ENCODE peak calls at places on chromosomes 5 and 9, in nine cellular contexts. Z is NCI-H1694 treated with DMSO at 0.1 percent for 48 hours, X is choroid plexus epithelial cell, C is sciatic nerve, A is Peyer's patch, I is iris pigment epithelial cell, U is mesendoderm, N is M059J, B is fibroblast of the aortic adventitia. J is an unnamed sample.

GRCh38 chr9:7117676-7118561 is 360.1 kb downstream of the KDM4C start:
- DNase-seq in Z (no peak), X (peak), C (no peak), A (no peak), I (peak), U (no peak), N (no peak), B (peak), J (no peak)

GRCh38 chr5:157956271-157956885 is 97.4 kb upstream of the CLINT1 start:
- DNase-seq in Z (no peak), X (no peak), C (no peak), A (no peak), I (no peak), U (no peak), N (no peak), B (no peak), J (no peak)

GRCh38 chr5:149766460-149767277 is 36.6 kb downstream of the PPARGC1B start:
- DNase-seq in Z (no peak), X (no peak), C (no peak), A (no peak), I (no peak), U (no peak), N (no peak), B (no peak), J (no peak)

GRCh38 chr9:124197177-124198095 is 60.3 kb upstream of the NEK6 start:
- DNase-seq in Z (no peak), X (no peak), C (no peak), A (no peak), I (no peak), U (no peak), N (no peak), B (no peak), J (no peak)

GRCh38 chr5:168353216-168353957 is 61.9 kb downstream of the WWC1 start:
- DNase-seq in Z (no peak), X (peak), C (no peak), A (no peak), I (peak), U (no peak), N (no peak), B (peak), J (no peak)

GRCh38 chr5:181219262-181220177 is 3.6 kb upstream of the TRIM41 start:
- DNase-seq in Z (no peak), X (no peak), C (no peak), A (no peak), I (no peak), U (no peak), N (no peak), B (no peak), J (no peak)

GRCh38 chr5:131854134-131854533 is 57.3 kb upstream of the FNIP1 start:
- DNase-seq in Z (no peak), X (peak), C (no peak), A (no peak), I (peak), U (no peak), N (no peak), B (peak), J (no peak)

GRCh38 chr5:151881626-151882225 is 42.9 kb downstream of the GLRA1 start:
- DNase-seq in Z (no peak), X (no peak), C (no peak), A (no peak), I (no peak), U (no peak), N (no peak), B (no peak), J (peak)

GRCh38 chr9:7086389-7086788 is 328.6 kb downstream of the KDM4C start:
- DNase-seq in Z (no peak), X (no peak), C (no peak), A (no peak), I (no peak), U (no peak), N (no peak), B (no peak), J (no peak)

GRCh38 chr9:134838651-134839431 is 41.8 kb upstream of the FCN2 start:
- DNase-seq in Z (no peak), X (no peak), C (no peak), A (no peak), I (no peak), U (no peak), N (no peak), B (no peak), J (no peak)

GRCh38 chr5:151904921-151905320 is 19.7 kb downstream of the GLRA1 start:
- DNase-seq in Z (no peak), X (peak), C (no peak), A (no peak), I (peak), U (no peak), N (no peak), B (no peak), J (no peak)

GRCh38 chr5:83589786-83590185 is 118.2 kb downstream of the VCAN start:
- DNase-seq in Z (peak), X (no peak), C (no peak), A (no peak), I (no peak), U (no peak), N (no peak), B (no peak), J (no peak)

J was measured in HepG2.